ENCODE peak calls at places on chromosomes 2 and 18, in seven cellular contexts. One of them, this sample, is unnamed.

GRCh38 chr18:57660961-57661360 is 39.3 kb upstream of the NARS1 start:
- DNase-seq in A549: no peak
- DNase-seq in GM12865: no peak
- DNase-seq in HCT116: no peak
- DNase-seq in activated CD8-positive, alpha-beta T cell treated with anti-CD3 and anti-CD28 coated beads for 36 hours: no peak
- DNase-seq in cardiac fibroblast: peak
- DNase-seq in pancreas: no peak
- DNase-seq in this sample: no peak

GRCh38 chr18:39770399-39770798 is 2184.6 kb upstream of the PIK3C3 start:
- DNase-seq in A549: no peak
- DNase-seq in GM12865: no peak
- DNase-seq in HCT116: no peak
- DNase-seq in activated CD8-positive, alpha-beta T cell treated with anti-CD3 and anti-CD28 coated beads for 36 hours: no peak
- DNase-seq in cardiac fibroblast: no peak
- DNase-seq in pancreas: no peak
- DNase-seq in this sample: no peak

GRCh38 chr2:189580662-189581353 is at the start of gene SLC40A1:
- DNase-seq in A549: peak
- DNase-seq in GM12865: peak
- DNase-seq in HCT116: no peak
- DNase-seq in activated CD8-positive, alpha-beta T cell treated with anti-CD3 and anti-CD28 coated beads for 36 hours: peak
- DNase-seq in cardiac fibroblast: peak
- DNase-seq in pancreas: peak
- DNase-seq in this sample: peak

GRCh38 chr18:22521026-22521707 is 103.5 kb upstream of the CTAGE1 start:
- DNase-seq in A549: no peak
- DNase-seq in GM12865: no peak
- DNase-seq in HCT116: no peak
- DNase-seq in activated CD8-positive, alpha-beta T cell treated with anti-CD3 and anti-CD28 coated beads for 36 hours: no peak
- DNase-seq in cardiac fibroblast: no peak
- DNase-seq in pancreas: no peak
- DNase-seq in this sample: no peak

GRCh38 chr2:120763931-120764330 is 28.3 kb downstream of the GLI2 start:
- DNase-seq in A549: no peak
- DNase-seq in GM12865: no peak
- DNase-seq in HCT116: no peak
- DNase-seq in activated CD8-positive, alpha-beta T cell treated with anti-CD3 and anti-CD28 coated beads for 36 hours: no peak
- DNase-seq in cardiac fibroblast: no peak
- DNase-seq in pancreas: no peak
- DNase-seq in this sample: no peak

GRCh38 chr2:233974530-233975071 is 57.4 kb downstream of the TRPM8 start:
- DNase-seq in A549: peak
- DNase-seq in GM12865: no peak
- DNase-seq in HCT116: peak
- DNase-seq in activated CD8-positive, alpha-beta T cell treated with anti-CD3 and anti-CD28 coated beads for 36 hours: peak
- DNase-seq in cardiac fibroblast: peak
- DNase-seq in pancreas: no peak
- DNase-seq in this sample: no peak

GRCh38 chr2:64463784-64464183 is 9.8 kb downstream of the LGALSL start:
- DNase-seq in A549: no peak
- DNase-seq in GM12865: no peak
- DNase-seq in HCT116: no peak
- DNase-seq in activated CD8-positive, alpha-beta T cell treated with anti-CD3 and anti-CD28 coated beads for 36 hours: no peak
- DNase-seq in cardiac fibroblast: peak
- DNase-seq in pancreas: no peak
- DNase-seq in this sample: no peak

GRCh38 chr2:223641062-223641461 is 38.9 kb upstream of the SCG2 start:
- DNase-seq in A549: no peak
- DNase-seq in GM12865: no peak
- DNase-seq in HCT116: no peak
- DNase-seq in activated CD8-positive, alpha-beta T cell treated with anti-CD3 and anti-CD28 coated beads for 36 hours: no peak
- DNase-seq in cardiac fibroblast: no peak
- DNase-seq in pancreas: no peak
- DNase-seq in this sample: peak

GRCh38 chr18:12405066-12405465 is 2.7 kb upstream of the PRELID3A start:
- DNase-seq in A549: no peak
- DNase-seq in GM12865: no peak
- DNase-seq in HCT116: no peak
- DNase-seq in activated CD8-positive, alpha-beta T cell treated with anti-CD3 and anti-CD28 coated beads for 36 hours: no peak
- DNase-seq in cardiac fibroblast: no peak
- DNase-seq in pancreas: no peak
- DNase-seq in this sample: no peak

GRCh38 chr2:112959109-112959591 is 18.7 kb upstream of the IL36G start:
- DNase-seq in A549: peak
- DNase-seq in GM12865: no peak
- DNase-seq in HCT116: no peak
- DNase-seq in activated CD8-positive, alpha-beta T cell treated with anti-CD3 and anti-CD28 coated beads for 36 hours: no peak
- DNase-seq in cardiac fibroblast: peak
- DNase-seq in pancreas: no peak
- DNase-seq in this sample: no peak

GRCh38 chr2:177545981-177546600 is 153.5 kb downstream of the AGPS start:
- DNase-seq in A549: no peak
- DNase-seq in GM12865: no peak
- DNase-seq in HCT116: no peak
- DNase-seq in activated CD8-positive, alpha-beta T cell treated with anti-CD3 and anti-CD28 coated beads for 36 hours: no peak
- DNase-seq in cardiac fibroblast: no peak
- DNase-seq in pancreas: no peak
- DNase-seq in this sample: no peak

GRCh38 chr2:222000326-222000725 is 298.5 kb downstream of the PAX3 start:
- DNase-seq in A549: no peak
- DNase-seq in GM12865: no peak
- DNase-seq in HCT116: peak
- DNase-seq in activated CD8-positive, alpha-beta T cell treated with anti-CD3 and anti-CD28 coated beads for 36 hours: no peak
- DNase-seq in cardiac fibroblast: peak
- DNase-seq in pancreas: no peak
- DNase-seq in this sample: no peak

GRCh38 chr18:61896767-61897166 is 4.0 kb upstream of the RNF152 start:
- DNase-seq in A549: no peak
- DNase-seq in GM12865: no peak
- DNase-seq in HCT116: no peak
- DNase-seq in activated CD8-positive, alpha-beta T cell treated with anti-CD3 and anti-CD28 coated beads for 36 hours: no peak
- DNase-seq in cardiac fibroblast: peak
- DNase-seq in pancreas: no peak
- DNase-seq in this sample: no peak

GRCh38 chr2:153940511-153940910 is 68.8 kb downstream of the GALNT13 start:
- DNase-seq in A549: peak
- DNase-seq in GM12865: no peak
- DNase-seq in HCT116: no peak
- DNase-seq in activated CD8-positive, alpha-beta T cell treated with anti-CD3 and anti-CD28 coated beads for 36 hours: no peak
- DNase-seq in cardiac fibroblast: peak
- DNase-seq in pancreas: no peak
- DNase-seq in this sample: no peak

GRCh38 chr2:73218298-73218697 is 4.3 kb downstream of the SMYD5 start:
- DNase-seq in A549: no peak
- DNase-seq in GM12865: no peak
- DNase-seq in HCT116: no peak
- DNase-seq in activated CD8-positive, alpha-beta T cell treated with anti-CD3 and anti-CD28 coated beads for 36 hours: no peak
- DNase-seq in cardiac fibroblast: no peak
- DNase-seq in pancreas: no peak
- DNase-seq in this sample: no peak

GRCh38 chr2:171347158-171347557 is 86.6 kb downstream of the METTL8 start:
- DNase-seq in A549: no peak
- DNase-seq in GM12865: peak
- DNase-seq in HCT116: no peak
- DNase-seq in activated CD8-positive, alpha-beta T cell treated with anti-CD3 and anti-CD28 coated beads for 36 hours: no peak
- DNase-seq in cardiac fibroblast: peak
- DNase-seq in pancreas: no peak
- DNase-seq in this sample: no peak

GRCh38 chr2:151860613-151861146 is 32.5 kb upstream of the ARL5A start:
- DNase-seq in A549: no peak
- DNase-seq in GM12865: no peak
- DNase-seq in HCT116: no peak
- DNase-seq in activated CD8-positive, alpha-beta T cell treated with anti-CD3 and anti-CD28 coated beads for 36 hours: no peak
- DNase-seq in cardiac fibroblast: no peak
- DNase-seq in pancreas: no peak
- DNase-seq in this sample: no peak

GRCh38 chr2:6475155-6475940 is 390.4 kb downstream of the CMPK2 start:
- DNase-seq in A549: no peak
- DNase-seq in GM12865: peak
- DNase-seq in HCT116: no peak
- DNase-seq in activated CD8-positive, alpha-beta T cell treated with anti-CD3 and anti-CD28 coated beads for 36 hours: no peak
- DNase-seq in cardiac fibroblast: no peak
- DNase-seq in pancreas: no peak
- DNase-seq in this sample: no peak

GRCh38 chr2:52445720-52446119 is 1321.9 kb upstream of the CHAC2 start:
- DNase-seq in A549: no peak
- DNase-seq in GM12865: no peak
- DNase-seq in HCT116: no peak
- DNase-seq in activated CD8-positive, alpha-beta T cell treated with anti-CD3 and anti-CD28 coated beads for 36 hours: no peak
- DNase-seq in cardiac fibroblast: no peak
- DNase-seq in pancreas: no peak
- DNase-seq in this sample: no peak

GRCh38 chr2:38522754-38523349 is 79.9 kb downstream of the HNRNPLL start:
- DNase-seq in A549: no peak
- DNase-seq in GM12865: no peak
- DNase-seq in HCT116: no peak
- DNase-seq in activated CD8-positive, alpha-beta T cell treated with anti-CD3 and anti-CD28 coated beads for 36 hours: no peak
- DNase-seq in cardiac fibroblast: no peak
- DNase-seq in pancreas: no peak
- DNase-seq in this sample: no peak

GRCh38 chr2:226701052-226701451 is 98.6 kb downstream of the IRS1 start:
- DNase-seq in A549: no peak
- DNase-seq in GM12865: no peak
- DNase-seq in HCT116: no peak
- DNase-seq in activated CD8-positive, alpha-beta T cell treated with anti-CD3 and anti-CD28 coated beads for 36 hours: peak
- DNase-seq in cardiac fibroblast: peak
- DNase-seq in pancreas: no peak
- DNase-seq in this sample: no peak

GRCh38 chr2:179201884-179202283 is 62.7 kb downstream of the SESTD1 start:
- DNase-seq in A549: peak
- DNase-seq in GM12865: no peak
- DNase-seq in HCT116: peak
- DNase-seq in activated CD8-positive, alpha-beta T cell treated with anti-CD3 and anti-CD28 coated beads for 36 hours: no peak
- DNase-seq in cardiac fibroblast: peak
- DNase-seq in pancreas: no peak
- DNase-seq in this sample: no peak

GRCh38 chr2:46970334-46971288 is 55.0 kb upstream of the MCFD2 start:
- DNase-seq in A549: peak
- DNase-seq in GM12865: no peak
- DNase-seq in HCT116: no peak
- DNase-seq in activated CD8-positive, alpha-beta T cell treated with anti-CD3 and anti-CD28 coated beads for 36 hours: no peak
- DNase-seq in cardiac fibroblast: peak
- DNase-seq in pancreas: peak
- DNase-seq in this sample: no peak

GRCh38 chr2:232886632-232887031 is 16.6 kb downstream of the SNORC start:
- DNase-seq in A549: no peak
- DNase-seq in GM12865: no peak
- DNase-seq in HCT116: no peak
- DNase-seq in activated CD8-positive, alpha-beta T cell treated with anti-CD3 and anti-CD28 coated beads for 36 hours: no peak
- DNase-seq in cardiac fibroblast: no peak
- DNase-seq in pancreas: no peak
- DNase-seq in this sample: no peak

GRCh38 chr2:232438951-232439757 is 16.8 kb upstream of the ALPI start:
- DNase-seq in A549: peak
- DNase-seq in GM12865: peak
- DNase-seq in HCT116: no peak
- DNase-seq in activated CD8-positive, alpha-beta T cell treated with anti-CD3 and anti-CD28 coated beads for 36 hours: no peak
- DNase-seq in cardiac fibroblast: peak
- DNase-seq in pancreas: peak
- DNase-seq in this sample: no peak

GRCh38 chr2:233418761-233419625 is 64.7 kb downstream of the DGKD start:
- DNase-seq in A549: peak
- DNase-seq in GM12865: peak
- DNase-seq in HCT116: peak
- DNase-seq in activated CD8-positive, alpha-beta T cell treated with anti-CD3 and anti-CD28 coated beads for 36 hours: peak
- DNase-seq in cardiac fibroblast: peak
- DNase-seq in pancreas: no peak
- DNase-seq in this sample: no peak

GRCh38 chr2:210617732-210618330 is 61.4 kb downstream of the CPS1 start:
- DNase-seq in A549: peak
- DNase-seq in GM12865: peak
- DNase-seq in HCT116: peak
- DNase-seq in activated CD8-positive, alpha-beta T cell treated with anti-CD3 and anti-CD28 coated beads for 36 hours: peak
- DNase-seq in cardiac fibroblast: peak
- DNase-seq in pancreas: no peak
- DNase-seq in this sample: no peak

GRCh38 chr2:2098458-2099167 is 232.5 kb downstream of the MYT1L start:
- DNase-seq in A549: no peak
- DNase-seq in GM12865: no peak
- DNase-seq in HCT116: no peak
- DNase-seq in activated CD8-positive, alpha-beta T cell treated with anti-CD3 and anti-CD28 coated beads for 36 hours: no peak
- DNase-seq in cardiac fibroblast: no peak
- DNase-seq in pancreas: no peak
- DNase-seq in this sample: no peak
- TF ChIP-seq CTCF in A549: no peak
- TF ChIP-seq CTCF in GM12865: no peak
- TF ChIP-seq CTCF in HCT116: no peak
- TF ChIP-seq CTCF in activated CD8-positive, alpha-beta T cell treated with anti-CD3 and anti-CD28 coated beads for 36 hours: no peak
- TF ChIP-seq CTCF in cardiac fibroblast: no peak
- TF ChIP-seq CTCF in pancreas: no peak
- TF ChIP-seq CTCF in this sample: no peak

GRCh38 chr2:8756230-8756629 is 74.4 kb downstream of the ID2 start:
- DNase-seq in A549: no peak
- DNase-seq in GM12865: no peak
- DNase-seq in HCT116: no peak
- DNase-seq in activated CD8-positive, alpha-beta T cell treated with anti-CD3 and anti-CD28 coated beads for 36 hours: no peak
- DNase-seq in cardiac fibroblast: no peak
- DNase-seq in pancreas: no peak
- DNase-seq in this sample: no peak

GRCh38 chr2:8767324-8767723 is 70.1 kb downstream of the KIDINS220 start:
- DNase-seq in A549: no peak
- DNase-seq in GM12865: no peak
- DNase-seq in HCT116: no peak
- DNase-seq in activated CD8-positive, alpha-beta T cell treated with anti-CD3 and anti-CD28 coated beads for 36 hours: no peak
- DNase-seq in cardiac fibroblast: no peak
- DNase-seq in pancreas: no peak
- DNase-seq in this sample: no peak

GRCh38 chr2:8761529-8762164 is 75.8 kb downstream of the KIDINS220 start:
- DNase-seq in A549: peak
- DNase-seq in GM12865: peak
- DNase-seq in HCT116: peak
- DNase-seq in activated CD8-positive, alpha-beta T cell treated with anti-CD3 and anti-CD28 coated beads for 36 hours: no peak
- DNase-seq in cardiac fibroblast: peak
- DNase-seq in pancreas: no peak
- DNase-seq in this sample: no peak
- TF ChIP-seq CTCF in A549: peak
- TF ChIP-seq CTCF in GM12865: peak
- TF ChIP-seq CTCF in HCT116: peak
- TF ChIP-seq CTCF in activated CD8-positive, alpha-beta T cell treated with anti-CD3 and anti-CD28 coated beads for 36 hours: peak
- TF ChIP-seq CTCF in cardiac fibroblast: peak
- TF ChIP-seq CTCF in pancreas: no peak
- TF ChIP-seq CTCF in this sample: peak

DNA sequence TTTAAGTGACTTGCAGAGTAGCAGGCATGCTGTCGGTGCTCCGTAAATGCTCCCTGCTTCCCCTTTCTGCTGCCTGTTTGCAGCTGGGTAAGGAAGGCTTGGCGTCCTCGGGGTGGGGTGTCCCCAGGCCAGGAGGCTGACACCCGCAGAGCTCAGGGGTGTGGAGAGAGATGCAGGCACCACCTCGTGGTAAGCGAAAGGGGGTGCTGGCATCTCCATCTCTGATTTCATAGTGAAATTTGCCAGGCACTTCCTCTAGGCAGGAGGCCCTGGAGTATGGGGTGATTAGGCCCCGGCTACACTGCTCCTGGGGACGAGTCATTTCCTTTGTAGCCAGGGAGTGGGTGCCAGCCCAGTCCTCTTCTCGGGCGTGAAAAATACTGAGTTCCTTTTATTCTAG is 160.4 kb downstream of the KLHL29 start:
- DNase-seq in A549: no peak
- DNase-seq in GM12865: no peak
- DNase-seq in HCT116: no peak
- DNase-seq in activated CD8-positive, alpha-beta T cell treated with anti-CD3 and anti-CD28 coated beads for 36 hours: no peak
- DNase-seq in cardiac fibroblast: peak
- DNase-seq in pancreas: no peak
- DNase-seq in this sample: no peak
- TF ChIP-seq CTCF in A549: no peak
- TF ChIP-seq CTCF in GM12865: no peak
- TF ChIP-seq CTCF in HCT116: no peak
- TF ChIP-seq CTCF in activated CD8-positive, alpha-beta T cell treated with anti-CD3 and anti-CD28 coated beads for 36 hours: no peak
- TF ChIP-seq CTCF in cardiac fibroblast: no peak
- TF ChIP-seq CTCF in pancreas: no peak
- TF ChIP-seq CTCF in this sample: no peak

GRCh38 chr2:148557844-148558436 is 86.6 kb upstream of the EPC2 start:
- DNase-seq in A549: no peak
- DNase-seq in GM12865: peak
- DNase-seq in HCT116: no peak
- DNase-seq in activated CD8-positive, alpha-beta T cell treated with anti-CD3 and anti-CD28 coated beads for 36 hours: no peak
- DNase-seq in cardiac fibroblast: no peak
- DNase-seq in pancreas: no peak
- DNase-seq in this sample: no peak
- TF ChIP-seq CTCF in A549: no peak
- TF ChIP-seq CTCF in GM12865: peak
- TF ChIP-seq CTCF in HCT116: no peak
- TF ChIP-seq CTCF in activated CD8-positive, alpha-beta T cell treated with anti-CD3 and anti-CD28 coated beads for 36 hours: peak
- TF ChIP-seq CTCF in cardiac fibroblast: no peak
- TF ChIP-seq CTCF in pancreas: no peak
- TF ChIP-seq CTCF in this sample: no peak

This sample was measured in mesothelial cell of epicardium.